ENCODE peak calls at places on chromosome 5, in nine cellular contexts. One of them, this sample, is unnamed.

GRCh38 chr5:166441-167372 is 24.6 kb upstream of the LRRC14B start:
- DNase-seq in RCC 7860: no peak
- DNase-seq in aorta: peak; percentile 21
- DNase-seq in ELR: no peak
- DNase-seq in Daoy: no peak
- DNase-seq in NCI-H1105 treated with DMSO at 0.1 percent for 48 hours: no peak
- DNase-seq in T-cell: no peak
- DNase-seq in AG08396: no peak
- DNase-seq in CD8-positive, alpha-beta memory T cell: no peak
- DNase-seq in this sample: no peak

GRCh38 chr5:127306647-127307046 is 16.1 kb downstream of the MEGF10 start:
- DNase-seq in NCI-H1105 treated with DMSO at 0.1 percent for 48 hours: no peak
- DNase-seq in aorta: no peak
- DNase-seq in AG08396: no peak
- DNase-seq in RCC 7860: peak; percentile 61
- DNase-seq in Daoy: no peak
- DNase-seq in CD8-positive, alpha-beta memory T cell: no peak
- DNase-seq in T-cell: no peak
- DNase-seq in ELR: no peak
- DNase-seq in this sample: no peak

GRCh38 chr5:97839338-97840081 is 656.5 kb upstream of the RIOK2 start:
- DNase-seq in Daoy: no peak
- DNase-seq in aorta: no peak
- DNase-seq in ELR: peak; percentile 54
- DNase-seq in CD8-positive, alpha-beta memory T cell: no peak
- DNase-seq in AG08396: no peak
- DNase-seq in NCI-H1105 treated with DMSO at 0.1 percent for 48 hours: no peak
- DNase-seq in T-cell: no peak
- DNase-seq in RCC 7860: no peak
- DNase-seq in this sample: no peak

GRCh38 chr5:7844901-7845300 is 6.0 kb downstream of the CFAP90 start:
- DNase-seq in NCI-H1105 treated with DMSO at 0.1 percent for 48 hours: no peak
- DNase-seq in Daoy: no peak
- DNase-seq in ELR: no peak
- DNase-seq in T-cell: no peak
- DNase-seq in aorta: no peak
- DNase-seq in RCC 7860: no peak
- DNase-seq in AG08396: no peak
- DNase-seq in CD8-positive, alpha-beta memory T cell: no peak
- DNase-seq in this sample: no peak

GRCh38 chr5:33772276-33772990 is 119.4 kb downstream of the ADAMTS12 start:
- DNase-seq in CD8-positive, alpha-beta memory T cell: no peak
- DNase-seq in Daoy: peak; percentile 43
- DNase-seq in NCI-H1105 treated with DMSO at 0.1 percent for 48 hours: no peak
- DNase-seq in T-cell: no peak
- DNase-seq in AG08396: peak; percentile 34
- DNase-seq in aorta: no peak
- DNase-seq in ELR: peak; percentile 80
- DNase-seq in RCC 7860: no peak
- DNase-seq in this sample: no peak

GRCh38 chr5:10111575-10111974 is 138.1 kb downstream of the ATPSCKMT start:
- DNase-seq in aorta: no peak
- DNase-seq in AG08396: peak; percentile 65
- DNase-seq in NCI-H1105 treated with DMSO at 0.1 percent for 48 hours: peak; percentile 31
- DNase-seq in CD8-positive, alpha-beta memory T cell: no peak
- DNase-seq in RCC 7860: peak; percentile 74
- DNase-seq in ELR: peak; percentile 71
- DNase-seq in Daoy: no peak
- DNase-seq in T-cell: no peak
- DNase-seq in this sample: no peak

GRCh38 chr5:172380992-172381643 is 73.2 kb downstream of the SH3PXD2B start:
- DNase-seq in CD8-positive, alpha-beta memory T cell: no peak
- DNase-seq in Daoy: no peak
- DNase-seq in aorta: peak; percentile 78
- DNase-seq in RCC 7860: no peak
- DNase-seq in ELR: no peak
- DNase-seq in AG08396: peak; percentile 62
- DNase-seq in T-cell: no peak
- DNase-seq in NCI-H1105 treated with DMSO at 0.1 percent for 48 hours: peak; percentile 64
- DNase-seq in this sample: peak; percentile 48

GRCh38 chr5:17928571-17928970 is 294.3 kb downstream of the TAF11L14 start:
- DNase-seq in AG08396: no peak
- DNase-seq in RCC 7860: no peak
- DNase-seq in Daoy: no peak
- DNase-seq in CD8-positive, alpha-beta memory T cell: no peak
- DNase-seq in ELR: no peak
- DNase-seq in aorta: peak; percentile 73
- DNase-seq in NCI-H1105 treated with DMSO at 0.1 percent for 48 hours: no peak
- DNase-seq in T-cell: no peak
- DNase-seq in this sample: no peak

GRCh38 chr5:129857124-129857523 is 47.1 kb upstream of the CHSY3 start:
- DNase-seq in NCI-H1105 treated with DMSO at 0.1 percent for 48 hours: no peak
- DNase-seq in AG08396: no peak
- DNase-seq in T-cell: no peak
- DNase-seq in aorta: no peak
- DNase-seq in RCC 7860: no peak
- DNase-seq in CD8-positive, alpha-beta memory T cell: no peak
- DNase-seq in Daoy: no peak
- DNase-seq in ELR: no peak
- DNase-seq in this sample: no peak

GRCh38 chr5:40410231-40410861 is 269.4 kb upstream of the PTGER4 start:
- DNase-seq in NCI-H1105 treated with DMSO at 0.1 percent for 48 hours: no peak
- DNase-seq in Daoy: peak; percentile 71
- DNase-seq in AG08396: peak; percentile 5
- DNase-seq in T-cell: peak; percentile 80
- DNase-seq in aorta: no peak
- DNase-seq in RCC 7860: peak; percentile 83
- DNase-seq in CD8-positive, alpha-beta memory T cell: peak; percentile 92
- DNase-seq in ELR: peak; percentile 60
- DNase-seq in this sample: no peak

GRCh38 chr5:174448662-174449061 is 275.7 kb upstream of the MSX2 start:
- DNase-seq in RCC 7860: no peak
- DNase-seq in CD8-positive, alpha-beta memory T cell: no peak
- DNase-seq in ELR: no peak
- DNase-seq in T-cell: no peak
- DNase-seq in AG08396: no peak
- DNase-seq in aorta: no peak
- DNase-seq in NCI-H1105 treated with DMSO at 0.1 percent for 48 hours: no peak
- DNase-seq in Daoy: no peak
- DNase-seq in this sample: no peak

GRCh38 chr5:93164690-93165089 is 416.3 kb downstream of the NR2F1-AS1 start:
- DNase-seq in AG08396: peak; percentile 56
- DNase-seq in aorta: no peak
- DNase-seq in CD8-positive, alpha-beta memory T cell: no peak
- DNase-seq in NCI-H1105 treated with DMSO at 0.1 percent for 48 hours: no peak
- DNase-seq in ELR: peak; percentile 88
- DNase-seq in Daoy: peak; percentile 79
- DNase-seq in RCC 7860: peak; percentile 30
- DNase-seq in T-cell: no peak
- DNase-seq in this sample: no peak

GRCh38 chr5:145101246-145101645 is 733.9 kb downstream of the PRELID2 start:
- DNase-seq in ELR: peak; percentile 16
- DNase-seq in aorta: no peak
- DNase-seq in AG08396: no peak
- DNase-seq in CD8-positive, alpha-beta memory T cell: no peak
- DNase-seq in T-cell: no peak
- DNase-seq in NCI-H1105 treated with DMSO at 0.1 percent for 48 hours: no peak
- DNase-seq in Daoy: no peak
- DNase-seq in RCC 7860: no peak
- DNase-seq in this sample: no peak

GRCh38 chr5:62138607-62139006 is 167.4 kb upstream of the KIF2A start:
- DNase-seq in CD8-positive, alpha-beta memory T cell: no peak
- DNase-seq in ELR: no peak
- DNase-seq in RCC 7860: no peak
- DNase-seq in AG08396: no peak
- DNase-seq in T-cell: no peak
- DNase-seq in Daoy: no peak
- DNase-seq in aorta: no peak
- DNase-seq in NCI-H1105 treated with DMSO at 0.1 percent for 48 hours: no peak
- DNase-seq in this sample: no peak

GRCh38 chr5:131968396-131968954 is 23.0 kb upstream of the MEIKIN start:
- DNase-seq in NCI-H1105 treated with DMSO at 0.1 percent for 48 hours: no peak
- DNase-seq in T-cell: no peak
- DNase-seq in RCC 7860: no peak
- DNase-seq in ELR: no peak
- DNase-seq in AG08396: no peak
- DNase-seq in Daoy: no peak
- DNase-seq in aorta: no peak
- DNase-seq in CD8-positive, alpha-beta memory T cell: no peak
- DNase-seq in this sample: no peak

GRCh38 chr5:151382576-151382975 is 35.2 kb upstream of the SLC36A2 start:
- DNase-seq in T-cell: no peak
- DNase-seq in NCI-H1105 treated with DMSO at 0.1 percent for 48 hours: no peak
- DNase-seq in CD8-positive, alpha-beta memory T cell: no peak
- DNase-seq in aorta: no peak
- DNase-seq in AG08396: no peak
- DNase-seq in ELR: no peak
- DNase-seq in Daoy: no peak
- DNase-seq in RCC 7860: no peak
- DNase-seq in this sample: no peak

GRCh38 chr5:68182534-68182933 is 33.0 kb upstream of the PIK3R1 start:
- DNase-seq in CD8-positive, alpha-beta memory T cell: no peak
- DNase-seq in Daoy: no peak
- DNase-seq in ELR: no peak
- DNase-seq in RCC 7860: no peak
- DNase-seq in NCI-H1105 treated with DMSO at 0.1 percent for 48 hours: no peak
- DNase-seq in T-cell: no peak
- DNase-seq in aorta: no peak
- DNase-seq in AG08396: no peak
- DNase-seq in this sample: no peak